ENCODE peak calls at places on chromosomes 7 and 10, in four cellular contexts. V is mucosa of gallbladder; F is CD8-positive, alpha-beta T cell; M is GM12864. Q is an unnamed sample.

GRCh38 chr10:84337199-84337598 is 8.8 kb downstream of the CCSER2 start:
- DNase-seq in V (no peak), F (no peak), M (no peak), Q (no peak)

GRCh38 chr10:51765284-51765971 is 66.0 kb upstream of the CSTF2T start:
- DNase-seq in V (no peak), F (no peak), M (no peak), Q (no peak)

GRCh38 chr10:31171402-31172120 is 139.9 kb upstream of the ZNF438 start:
- DNase-seq in V (no peak), F (no peak), M (no peak), Q (no peak)

GRCh38 chr10:98748298-98748697 is 301.6 kb upstream of the HPS1 start:
- DNase-seq in V (no peak), F (no peak), M (peak), Q (no peak)

GRCh38 chr10:102451105-102451969 is at the start of gene C10orf95:
- DNase-seq in V (no peak), F (no peak), M (no peak), Q (no peak)

GRCh38 chr10:94279835-94280709 is 82.7 kb downstream of the NOC3L start:
- DNase-seq in V (no peak), F (peak), M (no peak), Q (peak)

GRCh38 chr10:131722525-131723264 is 178.1 kb upstream of the PPP2R2D start:
- DNase-seq in V (no peak), F (no peak), M (no peak), Q (no peak)

GRCh38 chr10:132448248-132448731 is 51.3 kb downstream of the PWWP2B start:
- DNase-seq in V (peak), F (peak), M (no peak), Q (peak)

GRCh38 chr10:3442451-3442990 is 269.9 kb upstream of the PITRM1 start:
- DNase-seq in V (no peak), F (no peak), M (no peak), Q (no peak)

GRCh38 chr7:98058186-98058585 is 48.5 kb upstream of the LMTK2 start:
- DNase-seq in V (no peak), F (no peak), M (no peak), Q (no peak)

GRCh38 chr10:128959746-128960145 is 507.3 kb upstream of the MGMT start:
- DNase-seq in V (no peak), F (no peak), M (no peak), Q (no peak)

GRCh38 chr10:6114758-6115410 is 26.1 kb downstream of the RBM17 start:
- DNase-seq in V (no peak), F (no peak), M (no peak), Q (no peak)

GRCh38 chr7:7201583-7202374 is 19.4 kb downstream of the C1GALT1 start:
- DNase-seq in V (peak), F (peak), M (peak), Q (peak)

GRCh38 chr10:71766717-71767419 is 6.5 kb downstream of the VSIR start:
- DNase-seq in V (peak), F (no peak), M (peak), Q (no peak)

GRCh38 chr7:27153526-27153925 is 1.1 kb upstream of the HOXA3 start:
- DNase-seq in V (no peak), F (no peak), M (no peak), Q (no peak)

GRCh38 chr7:96598421-96598820 is 111.2 kb downstream of the SEM1 start:
- DNase-seq in V (no peak), F (no peak), M (no peak), Q (no peak)

GRCh38 chr10:114273910-114274309 is 34.9 kb downstream of the VWA2 start:
- DNase-seq in V (no peak), F (no peak), M (no peak), Q (no peak)

GRCh38 chr7:22548313-22548712 is 48.3 kb upstream of the STEAP1B start:
- DNase-seq in V (no peak), F (no peak), M (no peak), Q (no peak)

GRCh38 chr7:102004229-102004628 is 186.8 kb downstream of the CUX1 start:
- DNase-seq in V (no peak), F (no peak), M (no peak), Q (no peak)

GRCh38 chr7:53003653-53004445 is 31.6 kb upstream of the POM121L12 start:
- DNase-seq in V (no peak), F (no peak), M (no peak), Q (no peak)

GRCh38 chr7:117784315-117784714 is 88.9 kb downstream of the CTTNBP2 start:
- DNase-seq in V (no peak), F (no peak), M (no peak), Q (no peak)

GRCh38 chr7:26912351-26912750 is 48.0 kb upstream of the SKAP2 start:
- DNase-seq in V (no peak), F (no peak), M (no peak), Q (no peak)

GRCh38 chr7:47690902-47691558 is 109.1 kb upstream of the TNS3 start:
- DNase-seq in V (no peak), F (no peak), M (no peak), Q (no peak)

GRCh38 chr7:6379881-6380280 is 67.9 kb downstream of the DAGLB start:
- DNase-seq in V (no peak), F (no peak), M (no peak), Q (no peak)

GRCh38 chr7:33761440-33762080 is 143.8 kb upstream of the BMPER start:
- DNase-seq in V (no peak), F (no peak), M (no peak), Q (no peak)

GRCh38 chr7:96400518-96400917 is 78.6 kb upstream of the SLC25A13 start:
- DNase-seq in V (no peak), F (no peak), M (no peak), Q (no peak)

GRCh38 chr7:149624006-149624405 is 126.4 kb upstream of the ZNF746 start:
- DNase-seq in V (peak), F (peak), M (no peak), Q (peak)

GRCh38 chr7:111173528-111173927 is 82.6 kb downstream of the LRRN3 start:
- DNase-seq in V (no peak), F (no peak), M (no peak), Q (no peak)

GRCh38 chr10:116646502-116646901 is 25.7 kb downstream of the PNLIPRP2 start:
- DNase-seq in V (no peak), F (no peak), M (no peak), Q (no peak)

GRCh38 chr7:127708201-127708600 is 56.2 kb downstream of the SND1 start:
- DNase-seq in V (no peak), F (no peak), M (no peak), Q (no peak)

GRCh38 chr7:115015619-115016018 is 93.7 kb downstream of the MDFIC start:
- DNase-seq in V (peak), F (no peak), M (no peak), Q (no peak)

GRCh38 chr10:42866115-42866995 is 83.8 kb downstream of the BMS1 start:
- DNase-seq in V (peak), F (peak), M (no peak), Q (no peak)

GRCh38 chr10:30813872-30814471 is 184.4 kb upstream of the LYZL2 start:
- DNase-seq in V (no peak), F (no peak), M (no peak), Q (no peak)

Q was measured in T follicular helper cell.